ENCODE peak calls at places on chromosomes 2 and 18, in four cellular contexts. I is DMS153; U is stimulated activated naive CD8-positive, alpha-beta T cell treated with anti-CD3 and anti-CD28 coated beads, Interleukin-15, Interleukin-2, amounts not matched to agents 100 U/mL and 50 U/mL, for 24 hours; A is NCI-H510A treated with DMSO at 0.1 percent for 48 hours. V is an unnamed sample.

GRCh38 chr2:225366731-225367130 is 32.8 kb upstream of the NYAP2 start:
- DNase-seq in I (no peak), U (no peak), A (no peak), V (no peak)

GRCh38 chr2:21263622-21264021 is 139.9 kb downstream of the TDRD15 start:
- DNase-seq in I (no peak), U (no peak), A (no peak), V (no peak)

GRCh38 chr2:241564596-241565411 is 6.3 kb downstream of the BOK start:
- DNase-seq in I (no peak), U (no peak), A (no peak), V (no peak)

GRCh38 chr2:132383956-132384355 is 32.6 kb upstream of the GPR39 start:
- DNase-seq in I (no peak), U (no peak), A (no peak), V (no peak)

GRCh38 chr18:40875101-40875500 is 1079.9 kb upstream of the PIK3C3 start:
- DNase-seq in I (no peak), U (no peak), A (no peak), V (no peak)

GRCh38 chr2:239259603-239260298 is 141.1 kb downstream of the HDAC4 start:
- DNase-seq in I (no peak), U (no peak), A (no peak), V (no peak)

GRCh38 chr2:104854507-104855173 is 725 bp downstream of the POU3F3 start:
- DNase-seq in I (no peak), U (no peak), A (no peak), V (no peak)

GRCh38 chr18:64238076-64238475 is 89.2 kb upstream of the LINC00305 start:
- DNase-seq in I (no peak), U (no peak), A (no peak), V (no peak)

GRCh38 chr2:135052997-135053474 is 944 bp downstream of the RAB3GAP1 start:
- DNase-seq in I (no peak), U (peak; percentile 35), A (no peak), V (no peak)

GRCh38 chr2:75309596-75310290 is 110.4 kb upstream of the TACR1 start:
- DNase-seq in I (no peak), U (no peak), A (no peak), V (no peak)

GRCh38 chr2:70113396-70114100 is 26.3 kb downstream of the PCBP1 start:
- DNase-seq in I (no peak), U (no peak), A (no peak), V (no peak)

GRCh38 chr2:138329591-138329990 is 172.0 kb upstream of the SPOPL start:
- DNase-seq in I (no peak), U (no peak), A (no peak), V (no peak)

GRCh38 chr2:9519250-9519649 is 36.4 kb downstream of the ADAM17 start:
- DNase-seq in I (no peak), U (no peak), A (no peak), V (no peak)

GRCh38 chr2:204749319-204749718 is 204.0 kb downstream of the PARD3B start:
- DNase-seq in I (no peak), U (no peak), A (no peak), V (no peak)

GRCh38 chr2:222239945-222240675 is 58.7 kb downstream of the PAX3 start:
- DNase-seq in I (peak; percentile 33), U (no peak), A (no peak), V (peak; percentile 45)

GRCh38 chr2:13481201-13481600 is 764.5 kb downstream of the TRIB2 start:
- DNase-seq in I (no peak), U (no peak), A (no peak), V (no peak)

GRCh38 chr2:230312638-230313037 is 14.4 kb upstream of the SP140L start:
- DNase-seq in I (no peak), U (no peak), A (no peak), V (no peak)

GRCh38 chr2:71995067-71995665 is 152.5 kb downstream of the CYP26B1 start:
- DNase-seq in I (peak; percentile 6), U (no peak), A (no peak), V (peak; percentile 42)

GRCh38 chr2:154855113-154855512 is 156.6 kb downstream of the KCNJ3 start:
- DNase-seq in I (no peak), U (no peak), A (no peak), V (no peak)

GRCh38 chr2:11581129-11581796 is 47.4 kb downstream of the GREB1 start:
- DNase-seq in I (no peak), U (no peak), A (no peak), V (no peak)

GRCh38 chr2:182792441-182792840 is 74.0 kb downstream of the FRZB start:
- DNase-seq in I (peak; percentile 22), U (no peak), A (no peak), V (no peak)

GRCh38 chr2:85248741-85249524 is 78.9 kb downstream of the TGOLN2 start:
- DNase-seq in I (no peak), U (no peak), A (no peak), V (peak; percentile 5)

GRCh38 chr2:220310326-220310936 is 683.0 kb downstream of the SLC4A3 start:
- DNase-seq in I (no peak), U (no peak), A (no peak), V (no peak)

GRCh38 chr2:100104718-100105677 is 37.4 kb downstream of the AFF3 start:
- DNase-seq in I (no peak), U (peak; percentile 30), A (no peak), V (peak; percentile 18)

GRCh38 chr2:43524180-43524965 is 71.5 kb downstream of the THADA start:
- DNase-seq in I (no peak), U (no peak), A (no peak), V (no peak)

GRCh38 chr2:128469203-128469602 is 150.5 kb upstream of the HS6ST1 start:
- DNase-seq in I (no peak), U (no peak), A (no peak), V (no peak)

GRCh38 chr2:25330937-25331336 is 10.8 kb downstream of the DNMT3A start:
- DNase-seq in I (no peak), U (no peak), A (no peak), V (no peak)

GRCh38 chr2:70094978-70095832 is 7.9 kb downstream of the PCBP1 start:
- DNase-seq in I (peak; percentile 82), U (peak; percentile 45), A (no peak), V (no peak)

GRCh38 chr2:102037681-102038080 is 45.9 kb downstream of the IL1R2 start:
- DNase-seq in I (no peak), U (no peak), A (no peak), V (no peak)

GRCh38 chr2:119332953-119333352 is 33.7 kb downstream of the C2orf76 start:
- DNase-seq in I (no peak), U (no peak), A (no peak), V (no peak)

GRCh38 chr2:80527119-80527518 is 222.6 kb upstream of the LRRTM1 start:
- DNase-seq in I (no peak), U (no peak), A (no peak), V (no peak)

GRCh38 chr2:230267556-230267955 is 42.0 kb downstream of the SP140 start:
- DNase-seq in I (no peak), U (no peak), A (no peak), V (no peak)

GRCh38 chr2:204776781-204777559 is 231.7 kb downstream of the PARD3B start:
- DNase-seq in I (no peak), U (no peak), A (no peak), V (no peak)

GRCh38 chr2:122338000-122338399 is 582.5 kb downstream of the TSN start:
- DNase-seq in I (no peak), U (no peak), A (no peak), V (no peak)

V was measured in NCI-H1092 treated with DMSO at 0.1 percent for 48 hours.